ENCODE peak calls at places on chromosome 9, in five cellular contexts. R is T-helper 17 cell; F is activated T-cell treated with anti-CD3 and anti-CD28 coated beads, Interleukin-2, amount 50 U/mL, for 48 hours; C is SW480; G is AG08396. A is an unnamed sample.

GRCh38 chr9:114799925-114800324 is 5.9 kb downstream of the TNFSF15 start:
- DNase-seq in R (no peak), F (no peak), C (no peak), G (no peak), A (no peak)

GRCh38 chr9:137970686-137971476 is 93.3 kb downstream of the CACNA1B start:
- DNase-seq in R (no peak), F (peak), C (no peak), G (no peak), A (no peak)

GRCh38 chr9:421896-422295 is 207.2 kb downstream of the DOCK8 start:
- DNase-seq in R (no peak), F (no peak), C (no peak), G (no peak), A (no peak)

GRCh38 chr9:114321759-114322158 is 1.1 kb upstream of the ORM1 start:
- DNase-seq in R (no peak), F (peak), C (no peak), G (no peak), A (no peak)

GRCh38 chr9:132166599-132166998 is 4.7 kb downstream of the NTNG2 start:
- DNase-seq in R (no peak), F (peak), C (no peak), G (no peak), A (no peak)

GRCh38 chr9:130241198-130241535 is 24.4 kb upstream of the HMCN2 start:
- DNase-seq in R (no peak), F (no peak), C (no peak), G (no peak), A (no peak)

GRCh38 chr9:2787065-2787464 is 56.8 kb downstream of the PUM3 start:
- DNase-seq in R (no peak), F (no peak), C (no peak), G (peak), A (no peak)

GRCh38 chr9:70315389-70315788 is 56.6 kb downstream of the SMC5 start:
- DNase-seq in R (no peak), F (no peak), C (no peak), G (peak), A (no peak)

GRCh38 chr9:114487607-114488300 is 17.5 kb downstream of the WHRN start:
- DNase-seq in R (peak), F (peak), C (peak), G (peak), A (peak)

GRCh38 chr9:136722969-136723356 is 10.6 kb downstream of the DIPK1B start:
- DNase-seq in R (no peak), F (no peak), C (no peak), G (no peak), A (no peak)

GRCh38 chr9:119955276-119955675 is 586.0 kb upstream of the BRINP1 start:
- DNase-seq in R (no peak), F (no peak), C (no peak), G (no peak), A (no peak)

GRCh38 chr9:84310903-84311302 is 29.7 kb downstream of the SLC28A3 start:
- DNase-seq in R (no peak), F (no peak), C (no peak), G (no peak), A (no peak)

GRCh38 chr9:127154390-127155191 is 32.2 kb upstream of the ANGPTL2 start:
- DNase-seq in R (no peak), F (peak), C (no peak), G (peak), A (no peak)

GRCh38 chr9:107193251-107193650 is 89.8 kb upstream of the RAD23B start:
- DNase-seq in R (no peak), F (no peak), C (no peak), G (no peak), A (no peak)

GRCh38 chr9:34322899-34323591 is 6.0 kb downstream of the KIF24 start:
- DNase-seq in R (no peak), F (no peak), C (no peak), G (no peak), A (no peak)

GRCh38 chr9:127589955-127590370 is 22.1 kb upstream of the STXBP1 start:
- DNase-seq in R (no peak), F (peak), C (peak), G (peak), A (no peak)

A was measured in H54.